ENCODE peak calls at places on chromosomes 6 and 20, in five cellular contexts. G is IMR-90, R is HCT116, E is fibroblast of lung, F is PC-3. Z is an unnamed sample. For H3K27me3, the result is how much of the 10 kb centered on the place peaks cover.

GRCh38 chr6:105431226-105431625 is 28.3 kb upstream of the PREP start:
- DNase-seq in E (peak), F (peak), R (peak), G (peak), Z (no peak)

GRCh38 chr6:148968636-148969270 is 221.9 kb downstream of the UST start:
- DNase-seq in F (no peak), R (no peak), G (peak), E (peak), Z (no peak)

GRCh38 chr6:31794294-31794865 is 1.2 kb downstream of the VARS1 start:
- DNase-seq in E (peak), F (peak), R (no peak), G (peak), Z (no peak)

GRCh38 chr6:50791900-50792508 is 26.7 kb upstream of the TFAP2B start:
- DNase-seq in E (peak), F (peak), R (no peak), G (peak), Z (no peak)

GRCh38 chr6:158002249-158002950 is 20.7 kb downstream of the SYNJ2 start:
- DNase-seq in F (peak), G (no peak), R (peak), E (no peak), Z (peak)

GRCh38 chr6:30463651-30464618 is 25.4 kb upstream of the HLA-E start:
- DNase-seq in G (peak), E (peak), R (no peak), F (peak), Z (no peak)

GRCh38 chr20:13492001-13492480 is 146.7 kb downstream of the TASP1 start:
- DNase-seq in E (peak), F (peak), G (peak), R (no peak), Z (peak)

GRCh38 chr6:83511901-83512681 is at the start of gene PRSS35:
- DNase-seq in F (peak), R (peak), G (peak), E (peak), Z (no peak)

GRCh38 chr6:157128235-157128761 is 195.0 kb downstream of the TMEM242 start:
- DNase-seq in E (no peak), G (no peak), R (no peak), F (no peak), Z (no peak)

GRCh38 chr6:380234-381218 is 11.0 kb upstream of the IRF4 start:
- DNase-seq in E (no peak), G (no peak), F (no peak), R (no peak), Z (no peak)

GRCh38 chr6:378958-379366 is 12.6 kb upstream of the IRF4 start:
- DNase-seq in F (no peak), G (no peak), R (no peak), E (no peak), Z (no peak)

GRCh38 chr6:382883-383420 is 8.6 kb upstream of the IRF4 start:
- DNase-seq in F (no peak), E (no peak), G (no peak), R (no peak), Z (no peak)

GRCh38 chr6:379367-380181 is 12.0 kb upstream of the IRF4 start:
- DNase-seq in E (no peak), R (no peak), F (no peak), G (no peak), Z (no peak)

DNA sequence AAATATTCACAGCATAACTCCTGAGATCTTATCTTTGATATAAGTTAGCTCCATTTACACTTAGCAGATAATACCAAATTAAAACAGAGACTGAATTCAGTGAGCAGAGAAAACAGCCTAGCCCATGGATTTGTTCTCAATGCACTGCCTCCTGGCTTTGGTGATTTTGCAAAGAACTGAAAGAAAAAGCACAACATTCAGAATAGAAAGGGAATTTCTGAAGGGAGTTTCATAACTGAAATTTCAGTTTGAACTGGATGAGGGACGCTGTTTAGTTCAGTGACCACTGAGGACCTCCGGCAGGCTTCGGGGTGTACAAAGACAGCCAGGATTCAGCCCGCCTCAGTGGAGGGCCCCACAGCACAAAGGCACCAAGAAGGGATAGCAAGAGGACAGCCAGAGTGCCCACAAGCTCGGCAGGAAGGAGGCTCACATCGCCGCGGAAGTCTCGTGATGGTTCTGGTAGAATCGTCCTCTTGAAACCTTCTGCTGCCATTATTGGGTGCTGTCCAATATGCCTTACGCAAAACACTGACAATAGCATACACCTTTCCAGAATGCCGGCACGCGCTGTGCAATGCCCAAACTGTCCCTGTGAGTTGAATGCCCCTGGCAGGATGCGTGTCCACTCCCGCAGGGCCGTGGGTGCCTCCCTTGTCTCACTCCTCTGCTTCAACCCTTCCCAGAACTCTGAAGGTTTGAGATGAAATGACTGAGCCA is 9.7 kb upstream of the IRF4 start:
- DNase-seq in G (no peak), R (no peak), E (no peak), F (no peak), Z (no peak)
- H3K9ac ChIP-seq in G (no peak), R (no peak), E (no peak), F (no peak), Z (no peak)

GRCh38 chr6:111267764-111268333 is 180.5 kb downstream of the SLC16A10 start:
- DNase-seq in F (no peak), E (no peak), R (no peak), G (no peak), Z (no peak)
- H3K4me2 ChIP-seq in F (no peak), E (no peak), R (no peak), G (no peak), Z (peak)

GRCh38 chr20:63165538-63166422 is 50.2 kb downstream of the YTHDF1 start:
- DNase-seq in F (no peak), E (no peak), R (no peak), G (no peak), Z (no peak)

GRCh38 chr20:63168861-63169260 is 47.1 kb downstream of the YTHDF1 start:
- DNase-seq in E (no peak), F (no peak), G (no peak), R (no peak), Z (no peak)

GRCh38 chr20:63166423-63167020 is 49.4 kb downstream of the YTHDF1 start:
- DNase-seq in F (no peak), R (no peak), E (no peak), G (no peak), Z (no peak)

GRCh38 chr20:63167918-63168520 is 47.9 kb downstream of the YTHDF1 start:
- DNase-seq in R (no peak), F (no peak), E (no peak), G (no peak), Z (no peak)

GRCh38 chr20:63167026-63167917 is 48.7 kb downstream of the YTHDF1 start:
- DNase-seq in G (no peak), F (peak), R (no peak), E (no peak), Z (no peak)
- H3K27me3 ChIP-seq in G (under half), F (under half), R (under half), E (under half), Z (under half)

GRCh38 chr20:35870541-35871307 is 83.6 kb downstream of the SCAND1 start:
- DNase-seq in R (no peak), E (no peak), G (no peak), F (no peak), Z (no peak)

GRCh38 chr20:35866446-35867202 is 87.7 kb downstream of the SCAND1 start:
- DNase-seq in R (no peak), G (peak), F (no peak), E (no peak), Z (no peak)

DNA sequence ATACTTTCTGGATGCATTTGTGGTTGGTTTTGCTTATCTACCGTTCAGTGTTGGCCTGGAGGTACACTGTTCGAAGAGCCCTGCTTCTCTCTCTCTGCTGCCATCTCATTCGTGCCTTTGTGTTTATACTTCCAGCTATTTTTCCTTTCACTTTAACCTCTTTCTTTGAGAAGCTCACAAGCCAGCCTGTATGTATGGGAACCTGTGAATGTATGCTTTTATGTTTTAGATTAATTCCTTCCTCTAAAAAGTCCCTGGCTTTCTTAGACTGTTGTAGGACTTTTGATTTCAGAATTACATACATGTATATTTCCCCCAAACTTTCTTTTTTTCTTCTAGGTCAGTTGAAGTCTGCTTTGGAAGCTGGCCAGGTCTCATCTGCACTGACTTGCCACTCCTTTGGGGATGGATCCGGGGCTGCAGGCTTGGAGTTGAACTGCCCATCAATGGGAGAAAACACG is 83.0 kb downstream of the SCAND1 start:
- DNase-seq in E (peak), R (no peak), F (no peak), G (peak), Z (peak)
- H3K9ac ChIP-seq in E (peak), R (no peak), F (no peak), G (peak), Z (peak)

GRCh38 chr6:28525496-28526039 is at the start of gene GPX5:
- DNase-seq in F (no peak), R (no peak), E (no peak), G (no peak), Z (no peak)
- H3K4me2 ChIP-seq in F (no peak), R (no peak), E (no peak), G (no peak), Z (no peak)

DNA sequence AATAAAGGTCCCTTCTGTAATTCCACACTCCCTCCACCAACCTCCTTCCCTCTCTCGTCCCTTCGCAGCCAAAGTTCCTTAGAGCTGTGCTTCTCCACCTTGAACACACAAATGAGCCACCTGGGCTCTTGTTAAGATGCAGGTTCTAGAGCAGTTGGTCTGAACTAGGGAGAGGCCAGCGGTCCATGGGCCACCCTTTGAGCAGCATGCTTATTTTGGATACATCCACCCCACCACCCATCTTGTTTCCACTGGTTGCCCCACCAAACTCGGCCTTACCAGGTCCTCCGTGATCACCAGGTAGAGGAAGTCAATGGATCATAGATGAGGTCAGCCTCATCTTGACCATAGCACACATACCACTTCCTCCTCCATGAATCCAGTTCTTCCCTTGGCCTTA is 7.3 kb upstream of the BPIFA2 start:
- DNase-seq in G (no peak), E (no peak), R (no peak), F (no peak), Z (no peak)
- H3K27me3 ChIP-seq in G (under half), E (under half), R (under half), F (half or more), Z (under half)

GRCh38 chr6:27812805-27813626 is 99.2 kb downstream of the OR2B2 start:
- DNase-seq in G (no peak), F (peak), E (no peak), R (no peak), Z (no peak)

GRCh38 chr6:27810768-27811298 is 101.4 kb downstream of the OR2B2 start:
- DNase-seq in R (no peak), F (peak), E (no peak), G (no peak), Z (no peak)

GRCh38 chr6:27809939-27810767 is 102.0 kb downstream of the OR2B2 start:
- DNase-seq in G (peak), E (peak), R (peak), F (peak), Z (peak)

GRCh38 chr6:27811383-27811782 is 100.8 kb downstream of the OR2B2 start:
- DNase-seq in R (no peak), F (peak), G (no peak), E (no peak), Z (no peak)

DNA sequence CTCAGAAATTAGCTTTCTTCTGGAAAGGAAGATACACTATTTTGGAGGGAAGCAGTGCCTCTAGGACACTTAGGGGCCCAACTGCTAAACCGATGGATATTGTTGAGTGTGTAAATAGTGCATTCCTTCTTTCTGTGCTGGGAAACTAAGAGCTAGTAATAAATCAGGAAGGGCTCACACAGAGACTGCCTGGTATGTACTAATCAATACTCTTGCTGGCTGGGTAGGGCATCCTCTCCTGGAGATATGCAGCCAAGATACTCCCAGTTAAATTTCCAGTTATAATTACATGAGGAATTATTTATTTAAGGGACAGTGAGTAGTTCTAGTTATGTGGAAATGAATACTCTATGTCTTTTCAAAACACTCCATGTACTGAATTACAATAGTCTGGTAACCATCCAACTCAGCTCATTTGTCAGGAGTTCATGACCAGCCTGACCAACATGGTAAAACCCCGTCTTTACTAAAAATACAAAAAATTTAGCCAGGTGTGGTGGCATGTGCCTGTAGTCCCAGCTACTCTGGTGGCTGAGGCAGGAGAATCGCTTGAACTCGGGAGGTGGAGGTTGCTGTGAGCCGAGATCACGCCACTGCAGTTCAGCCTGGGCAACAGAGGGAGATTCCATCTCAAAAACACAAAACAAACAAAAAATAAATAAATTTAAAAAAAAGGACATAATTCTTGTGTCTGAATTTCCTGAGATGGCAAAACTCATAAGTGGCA is 100.0 kb downstream of the OR2B2 start:
- DNase-seq in R (no peak), G (no peak), F (peak), E (no peak), Z (no peak)
- H3K9ac ChIP-seq in R (peak), G (no peak), F (peak), E (no peak), Z (no peak)

GRCh38 chr20:6402026-6402425 is 279.2 kb upstream of the FERMT1 start:
- DNase-seq in F (no peak), R (no peak), G (peak), E (peak), Z (no peak)

GRCh38 chr20:6411651-6412050 is 288.8 kb upstream of the FERMT1 start:
- DNase-seq in E (no peak), F (no peak), R (no peak), G (no peak), Z (no peak)

GRCh38 chr20:6407163-6407562 is 284.3 kb upstream of the FERMT1 start:
- DNase-seq in R (no peak), E (no peak), F (no peak), G (peak), Z (no peak)
- H3K4me2 ChIP-seq in R (no peak), E (no peak), F (no peak), G (peak), Z (peak)

DNA sequence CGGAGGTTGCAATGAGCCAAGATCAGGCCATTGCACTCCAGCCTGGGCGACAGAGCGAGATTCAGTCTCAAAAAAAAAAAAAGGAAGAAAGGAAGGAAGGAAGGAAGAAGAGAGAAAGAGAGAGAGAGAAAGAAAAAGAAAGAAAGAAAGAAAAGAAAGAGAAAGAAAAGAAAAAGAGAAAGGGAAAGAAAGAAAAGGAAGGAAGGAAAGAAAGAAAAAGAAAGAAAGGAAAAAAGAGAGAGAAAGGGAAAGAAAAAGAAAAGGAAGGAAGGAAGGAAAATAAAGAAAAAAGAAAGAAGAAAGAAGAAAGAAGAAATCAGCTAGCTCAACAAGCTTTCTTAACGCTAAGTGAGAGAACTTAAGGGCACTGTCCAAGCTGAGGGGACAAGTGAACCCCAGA is 7.6 kb upstream of the MATN4 start:
- DNase-seq in E (no peak), F (no peak), R (no peak), G (no peak), Z (no peak)
- H3K27me3 ChIP-seq in E (under half), F (under half), R (under half), G (under half), Z (under half)